ENCODE peak calls at places on chromosome 14, in four cellular contexts. D is tibial nerve; H is ovary; B is CD4-positive, CD25-positive, alpha-beta regulatory T cell. F is an unnamed sample. For H3K36me3, the result is how much of the 10 kb centered on the place peaks cover.

GRCh38 chr14:81269100-81269978 is 48.6 kb upstream of the GTF2A1 start:
- DNase-seq in D (peak), H (no peak), B (peak), F (no peak)

GRCh38 chr14:31395572-31396205 is 24.7 kb downstream of the HEATR5A start:
- DNase-seq in D (no peak), H (no peak), B (no peak), F (no peak)

GRCh38 chr14:80955434-80955939 is at the start of gene TSHR:
- DNase-seq in D (peak), H (no peak), B (peak), F (no peak)

GRCh38 chr14:71474291-71474690 is 457.9 kb upstream of the RGS6 start:
- DNase-seq in D (no peak), H (no peak), B (no peak), F (no peak)

GRCh38 chr14:87268997-87269396 is 724.0 kb downstream of the GALC start:
- DNase-seq in D (no peak), H (no peak), B (no peak), F (no peak)

GRCh38 chr14:35332517-35333346 is 40.5 kb downstream of the PSMA6 start:
- DNase-seq in D (no peak), H (no peak), B (peak), F (no peak)

GRCh38 chr14:88533203-88533602 is 21.6 kb downstream of the PTPN21 start:
- DNase-seq in D (no peak), H (no peak), B (no peak), F (no peak)

GRCh38 chr14:68777644-68778043 is 15.2 kb downstream of the ZFP36L1 start:
- DNase-seq in D (no peak), H (no peak), B (no peak), F (no peak)

GRCh38 chr14:56059054-56059453 is 59.2 kb upstream of the PELI2 start:
- DNase-seq in D (no peak), H (no peak), B (no peak), F (no peak)

GRCh38 chr14:74905595-74906142 is 17.4 kb downstream of the RPS6KL1 start:
- DNase-seq in D (peak), H (peak), B (peak), F (peak)

GRCh38 chr14:91996951-91997371 is 42.9 kb downstream of the TRIP11 start:
- DNase-seq in D (peak), H (no peak), B (peak), F (no peak)

DNA sequence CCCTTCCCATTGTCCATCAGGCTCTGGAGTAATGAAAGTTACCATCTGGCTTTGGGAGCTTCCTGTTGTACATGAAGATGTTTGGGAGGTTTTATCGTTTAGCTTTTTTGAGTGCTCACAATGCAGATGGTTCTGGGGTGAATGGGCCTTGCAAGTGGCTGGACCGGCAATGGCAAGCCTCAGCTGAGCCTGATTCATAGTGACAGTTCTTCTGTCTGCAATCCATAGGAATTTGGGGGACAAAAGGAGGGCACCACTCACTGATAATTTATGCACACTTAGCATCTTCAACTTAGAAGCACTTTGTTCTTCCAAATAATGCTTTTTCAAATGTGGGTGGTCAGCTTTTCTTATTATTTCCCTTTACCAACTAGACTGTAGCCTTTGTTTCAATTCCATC is 125.7 kb downstream of the GPR135 start:
- DNase-seq in D (no peak), H (no peak), B (no peak), F (no peak)
- H3K36me3 ChIP-seq in D (under half), H (under half), B (under half), F (under half)

DNA sequence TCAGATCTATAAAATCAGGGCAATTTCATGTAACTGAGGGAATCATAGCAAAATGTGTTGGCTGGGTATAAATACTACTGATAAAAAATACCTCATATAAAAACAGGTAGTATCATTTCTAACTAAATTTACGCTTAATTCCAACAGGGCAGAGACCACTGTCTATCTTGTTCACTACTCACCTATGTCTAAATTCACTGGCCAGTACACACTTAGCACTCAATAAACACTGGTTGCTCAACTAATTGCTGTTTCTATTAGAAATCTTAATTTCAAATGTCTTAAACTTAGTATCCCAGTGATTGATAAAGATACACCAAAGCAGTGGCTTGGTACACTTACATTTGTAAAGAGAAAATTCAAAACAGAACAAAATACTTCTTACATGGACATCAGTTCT is 55.6 kb downstream of the HNRNPC start:
- DNase-seq in D (no peak), H (no peak), B (no peak), F (no peak)
- H3K36me3 ChIP-seq in D (under half), H (under half), B (half or more), F (under half)

GRCh38 chr14:22905627-22906026 is 13.3 kb downstream of the RBM23 start:
- DNase-seq in D (no peak), H (no peak), B (no peak), F (no peak)

GRCh38 chr14:22910916-22911315 is 8.0 kb downstream of the RBM23 start:
- DNase-seq in D (no peak), H (no peak), B (no peak), F (no peak)

GRCh38 chr14:22907429-22907828 is 11.5 kb downstream of the RBM23 start:
- DNase-seq in D (no peak), H (no peak), B (no peak), F (no peak)

GRCh38 chr14:22906073-22906472 is 12.9 kb downstream of the RBM23 start:
- DNase-seq in D (no peak), H (no peak), B (no peak), F (no peak)

DNA sequence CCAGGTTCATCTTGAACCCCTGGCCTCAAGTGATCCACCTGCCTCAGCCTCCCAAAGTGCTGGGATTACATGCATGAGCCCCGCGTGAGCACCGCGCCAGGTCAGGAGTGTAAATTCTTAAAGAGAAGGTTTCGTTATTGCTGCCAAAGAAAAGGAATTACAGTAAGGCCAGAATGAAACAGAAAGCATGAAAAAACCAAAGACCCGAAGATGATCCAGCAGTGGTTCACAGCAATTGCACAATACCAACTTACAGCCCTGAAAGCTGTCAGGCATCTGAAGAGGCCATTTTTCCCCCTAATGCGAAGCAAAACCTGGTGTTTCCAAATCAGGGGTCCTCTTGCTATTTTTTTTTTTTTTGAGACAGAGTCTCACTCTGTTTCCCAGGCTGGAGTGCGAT is 10.3 kb downstream of the RBM23 start:
- DNase-seq in D (no peak), H (no peak), B (no peak), F (no peak)
- H3K36me3 ChIP-seq in D (under half), H (under half), B (half or more), F (under half)

GRCh38 chr14:73719361-73719760 is 5.2 kb upstream of the PNMA1 start:
- DNase-seq in D (no peak), H (no peak), B (no peak), F (no peak)

GRCh38 chr14:73719791-73720190 is 5.6 kb upstream of the PNMA1 start:
- DNase-seq in D (no peak), H (no peak), B (no peak), F (no peak)

GRCh38 chr14:73718742-73719251 is 4.6 kb upstream of the PNMA1 start:
- DNase-seq in D (no peak), H (peak), B (no peak), F (no peak)

GRCh38 chr14:73717247-73717646 is 3.1 kb upstream of the PNMA1 start:
- DNase-seq in D (no peak), H (peak), B (no peak), F (no peak)

DNA sequence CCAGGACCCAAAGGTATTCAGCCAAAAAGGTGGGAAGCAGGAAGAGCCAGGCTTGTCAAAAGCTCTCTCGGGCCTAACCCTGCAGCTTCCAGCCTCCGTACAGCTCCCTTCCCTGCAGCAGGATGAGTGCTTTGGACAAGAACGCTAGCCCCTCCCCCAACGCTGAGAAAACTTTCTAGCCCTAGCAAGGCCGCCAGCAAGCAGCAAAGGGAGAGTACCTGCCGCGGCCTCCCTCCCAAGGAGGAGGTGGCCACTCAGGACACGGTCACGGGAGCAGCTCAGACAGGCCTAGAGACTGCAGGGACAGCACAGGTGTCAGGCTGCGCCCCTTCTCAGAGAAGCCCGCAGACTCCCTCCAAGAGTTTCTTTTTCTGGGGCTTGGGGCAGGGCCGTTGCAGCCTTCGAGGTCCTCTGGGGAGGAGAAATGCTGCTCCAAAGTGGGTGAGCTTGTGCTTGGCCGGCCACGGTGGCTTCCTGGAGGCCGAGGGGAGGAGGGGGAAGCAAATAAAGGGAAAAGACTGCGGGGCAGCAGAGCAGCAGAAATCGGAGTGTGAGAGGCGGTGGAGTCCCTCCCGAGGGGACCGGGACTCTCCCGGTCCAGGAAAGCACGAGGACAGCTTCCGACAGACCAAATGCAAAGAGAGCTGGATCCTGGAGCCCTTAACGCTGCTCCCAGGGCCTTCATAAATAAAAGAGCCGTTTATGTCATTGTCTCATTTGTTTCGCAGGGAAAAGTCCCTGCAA is 4.0 kb upstream of the PNMA1 start:
- DNase-seq in D (no peak), H (peak), B (no peak), F (no peak)
- H3K36me3 ChIP-seq in D (under half), H (under half), B (half or more), F (under half)

DNA sequence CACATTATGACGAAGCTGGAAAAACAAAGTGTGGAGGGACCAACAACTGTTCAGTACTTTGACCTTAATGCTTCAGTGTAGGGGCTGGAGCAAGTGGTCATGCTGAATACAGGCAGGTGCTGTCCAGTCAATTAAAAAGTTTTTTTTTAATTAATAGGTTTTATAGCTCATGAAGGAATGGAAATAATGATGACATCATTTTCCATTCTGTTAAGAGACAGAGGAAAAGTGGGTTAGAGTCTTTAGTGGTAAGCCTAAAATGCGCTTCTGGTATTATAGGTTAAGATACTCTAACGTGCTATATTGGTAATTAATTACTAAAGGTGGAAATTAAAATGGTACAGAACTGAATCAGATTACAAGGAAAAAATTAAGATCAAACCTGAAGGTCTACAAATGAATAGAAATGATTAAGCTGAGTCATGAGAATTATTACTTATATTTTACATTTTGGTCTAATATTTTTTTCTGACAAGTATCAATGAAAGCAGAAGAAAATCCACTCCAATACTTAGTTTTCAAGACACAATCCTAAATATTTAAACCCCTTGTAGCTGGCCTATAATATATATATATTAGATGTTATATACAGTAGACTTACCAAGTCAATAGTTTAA is 15.5 kb downstream of the KLHDC2 start:
- DNase-seq in D (no peak), H (no peak), B (no peak), F (no peak)
- H3K36me3 ChIP-seq in D (under half), H (under half), B (half or more), F (under half)

DNA sequence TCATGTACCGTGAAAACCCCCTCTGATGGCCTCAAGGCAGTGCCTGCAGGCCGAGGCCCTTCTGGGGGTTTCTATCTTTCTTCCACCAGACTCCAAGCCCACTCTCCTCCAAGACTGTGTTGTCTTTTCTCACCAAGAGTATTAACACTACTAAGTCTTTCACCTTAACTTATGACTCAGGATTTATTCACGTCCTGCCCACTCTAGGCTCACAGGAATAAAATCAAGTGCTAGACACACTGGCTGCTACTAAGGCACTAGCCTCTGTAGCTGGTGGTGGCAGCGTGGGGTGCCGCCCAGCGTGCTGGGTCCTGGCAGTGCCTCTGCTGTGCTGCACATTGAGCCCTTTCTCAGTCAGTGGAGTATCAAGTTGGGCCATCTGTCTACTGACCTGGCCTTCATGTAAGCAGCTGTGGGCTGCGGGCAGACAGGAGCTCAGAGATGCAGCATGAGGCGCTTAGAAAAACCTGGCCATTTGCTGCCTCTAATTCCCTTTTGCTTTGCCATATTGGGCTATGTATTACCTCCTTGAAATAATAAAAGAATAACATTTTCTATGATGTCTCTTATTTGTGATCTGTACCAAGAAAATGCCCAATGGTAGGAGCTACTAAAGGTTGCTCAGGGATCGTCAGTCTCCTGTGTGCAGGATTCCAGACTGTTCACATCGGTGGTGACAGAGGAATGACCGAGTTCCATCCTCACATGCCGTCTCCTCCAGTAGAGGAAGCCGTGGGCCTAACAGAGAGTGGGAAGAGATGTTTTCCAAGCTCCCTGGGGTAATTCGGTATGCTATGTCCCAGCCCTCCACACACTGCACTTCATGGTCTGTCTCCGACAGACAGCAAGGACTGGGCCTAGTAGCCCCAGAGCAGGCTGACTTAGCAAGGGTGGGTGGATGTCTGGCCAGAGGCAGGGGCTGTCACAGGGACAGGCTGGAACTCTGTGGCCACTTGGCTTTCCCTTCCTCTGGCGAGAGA is 39.9 kb downstream of the MAX start:
- DNase-seq in D (no peak), H (no peak), B (no peak), F (no peak)
- H3K36me3 ChIP-seq in D (under half), H (under half), B (half or more), F (under half)

GRCh38 chr14:77313374-77313773 is 7.3 kb downstream of the POMT2 start:
- DNase-seq in D (no peak), H (no peak), B (no peak), F (no peak)
- H3K36me3 ChIP-seq in D (under half), H (under half), B (under half), F (under half)

GRCh38 chr14:102556098-102556677 is 36.3 kb upstream of the RCOR1 start:
- DNase-seq in D (no peak), H (no peak), B (no peak), F (no peak)

GRCh38 chr14:102554835-102555819 is 37.3 kb upstream of the RCOR1 start:
- DNase-seq in D (peak), H (peak), B (peak), F (peak)

GRCh38 chr14:102558566-102558965 is 33.9 kb upstream of the RCOR1 start:
- DNase-seq in D (no peak), H (no peak), B (no peak), F (no peak)

GRCh38 chr14:102560436-102561261 is 31.8 kb upstream of the RCOR1 start:
- DNase-seq in D (no peak), H (no peak), B (no peak), F (no peak)

DNA sequence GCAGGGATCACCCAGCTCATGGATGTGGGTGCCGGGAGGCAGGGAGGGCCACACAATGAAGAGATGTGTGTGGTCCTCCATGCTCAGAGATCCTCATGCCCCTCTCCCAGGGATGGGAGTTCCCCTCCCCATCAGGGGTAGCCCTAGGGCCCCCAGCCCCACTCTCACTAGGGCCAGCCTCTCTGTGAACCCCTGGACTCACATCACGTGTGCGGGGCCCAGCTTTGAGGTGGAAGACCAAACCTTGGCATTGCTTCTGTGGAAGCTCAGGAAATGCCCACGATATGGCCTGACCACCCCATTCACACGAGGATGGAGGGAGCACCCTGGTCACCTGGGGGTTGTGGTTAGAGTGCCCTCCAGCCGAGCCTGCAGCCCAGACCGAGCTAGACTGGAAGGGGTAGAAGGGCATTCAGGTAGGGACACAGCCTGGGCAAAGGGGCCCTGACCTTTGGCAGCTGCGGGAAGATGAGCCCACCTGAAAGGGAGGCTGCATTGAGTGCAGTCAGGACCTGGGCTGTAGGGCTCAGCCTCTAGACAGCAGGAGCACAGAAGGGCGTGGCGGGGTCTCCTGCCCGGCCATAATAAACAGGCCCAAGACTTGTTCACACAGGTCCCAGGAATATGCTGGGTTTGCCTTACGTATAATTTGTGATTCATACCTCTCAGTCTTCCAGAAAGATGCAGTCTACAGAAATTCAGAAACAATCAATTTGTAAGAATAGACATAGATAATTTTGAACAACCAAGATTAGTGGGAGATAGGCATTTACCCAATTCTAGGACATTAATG is 34.8 kb upstream of the RCOR1 start:
- DNase-seq in D (no peak), H (no peak), B (no peak), F (no peak)
- H3K36me3 ChIP-seq in D (under half), H (under half), B (under half), F (under half)

GRCh38 chr14:103663506-103663905 is 34.5 kb downstream of the KLC1 start:
- DNase-seq in D (no peak), H (no peak), B (no peak), F (no peak)

GRCh38 chr14:103662591-103662990 is 33.6 kb downstream of the KLC1 start:
- DNase-seq in D (no peak), H (no peak), B (no peak), F (no peak)

GRCh38 chr14:103669370-103669769 is 40.4 kb downstream of the KLC1 start:
- DNase-seq in D (no peak), H (no peak), B (no peak), F (no peak)

GRCh38 chr14:103667671-103668070 is 38.7 kb downstream of the KLC1 start:
- DNase-seq in D (no peak), H (no peak), B (no peak), F (no peak)

GRCh38 chr14:103668117-103668516 is 39.1 kb downstream of the KLC1 start:
- DNase-seq in D (no peak), H (no peak), B (no peak), F (no peak)
- H3K36me3 ChIP-seq in D (under half), H (under half), B (half or more), F (under half)